ENCODE peak calls at places on chromosomes 7 and 10, in six cellular contexts. I is Calu3, Z is HepG2, Q is A549, K is ovary, M is adrenal gland. T is an unnamed sample.

GRCh38 chr7:55247466-55247865 is 117.7 kb upstream of the LANCL2 start:
- DNase-seq in I (no peak), Z (no peak), Q (no peak), K (no peak), M (no peak), T (no peak)

GRCh38 chr7:28700790-28701203 is 257.3 kb downstream of the TRIL start:
- DNase-seq in I (no peak), Z (no peak), Q (no peak), K (no peak), M (no peak), T (no peak)

GRCh38 chr7:51292596-51292995 is 24.0 kb downstream of the COBL start:
- DNase-seq in I (no peak), Z (no peak), Q (no peak), K (no peak), M (no peak), T (no peak)

GRCh38 chr10:97042716-97043562 is 142.8 kb downstream of the SLIT1 start:
- DNase-seq in I (no peak), Z (no peak), Q (no peak), K (no peak), M (no peak), T (no peak)

GRCh38 chr10:120828940-120829339 is 22.2 kb upstream of the WDR11 start:
- DNase-seq in I (no peak), Z (no peak), Q (no peak), K (no peak), M (no peak), T (no peak)

GRCh38 chr7:90595341-90595800 is 750 bp upstream of the CDK14 start:
- DNase-seq in I (no peak), Z (no peak), Q (no peak), K (no peak), M (no peak), T (no peak)

GRCh38 chr10:14032406-14032998 is 298.2 kb downstream of the FRMD4A start:
- DNase-seq in I (peak), Z (no peak), Q (no peak), K (no peak), M (no peak), T (no peak)

GRCh38 chr7:14424675-14425074 is 435.2 kb upstream of the ETV1 start:
- DNase-seq in I (peak), Z (no peak), Q (no peak), K (no peak), M (no peak), T (no peak)

GRCh38 chr7:139775829-139776266 is 1.9 kb downstream of the HIPK2 start:
- DNase-seq in I (peak), Z (peak), Q (peak), K (peak), M (peak), T (peak)

GRCh38 chr10:10126231-10126630 is 891.4 kb upstream of the CELF2 start:
- DNase-seq in I (no peak), Z (no peak), Q (no peak), K (no peak), M (no peak), T (no peak)

DNA sequence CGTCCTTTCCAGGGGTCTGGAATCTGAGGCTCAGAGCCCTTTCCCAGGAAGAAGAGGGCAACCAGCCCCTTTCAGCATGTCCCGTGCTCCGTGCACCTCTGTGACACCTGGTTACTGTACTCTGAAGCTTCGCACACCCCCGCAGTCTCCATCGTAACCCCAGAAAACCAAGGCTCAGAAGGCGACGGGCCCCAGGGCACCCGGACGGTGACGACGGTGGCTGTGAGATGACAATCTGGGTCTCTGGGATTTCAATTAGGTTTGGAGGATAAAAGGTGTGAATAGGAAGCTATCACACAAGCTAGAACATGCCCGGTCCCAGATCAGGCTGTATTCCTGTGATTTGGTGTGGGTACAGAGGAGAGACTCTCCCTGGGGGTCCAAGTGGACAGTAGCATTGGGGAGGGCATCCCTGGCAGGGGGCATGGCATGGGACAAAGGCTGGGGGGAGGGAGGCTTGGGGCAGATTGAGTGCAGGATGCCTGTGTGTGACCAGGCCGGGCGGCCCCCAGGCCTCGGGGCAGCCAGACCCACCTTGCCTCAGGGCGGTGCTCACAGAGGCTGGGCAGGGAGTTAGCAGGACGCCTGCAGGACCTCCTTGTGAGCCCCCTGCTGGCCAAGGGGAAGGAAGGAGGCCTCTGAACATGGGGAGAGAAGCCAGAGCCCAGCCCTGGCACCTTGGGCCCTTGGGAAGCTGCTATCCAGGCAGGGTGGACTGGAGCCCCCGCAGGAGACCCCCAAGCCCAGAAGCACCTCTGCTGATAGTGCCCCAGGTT is 23.4 kb upstream of the PSMG3 start:
- DNase-seq in I (peak), Z (peak), Q (peak), K (no peak), M (no peak), T (no peak)
- TF ChIP-seq CTCF in I (peak), Z (peak), Q (peak), K (no peak), M (no peak), T (peak)

GRCh38 chr10:90286406-90286805 is 571.4 kb downstream of the HTR7 start:
- DNase-seq in I (no peak), Z (no peak), Q (no peak), K (no peak), M (no peak), T (no peak)

GRCh38 chr10:90293629-90294028 is 564.2 kb downstream of the HTR7 start:
- DNase-seq in I (no peak), Z (no peak), Q (no peak), K (no peak), M (no peak), T (no peak)

GRCh38 chr10:90286941-90287340 is 570.9 kb downstream of the HTR7 start:
- DNase-seq in I (no peak), Z (no peak), Q (no peak), K (no peak), M (no peak), T (no peak)

GRCh38 chr10:90289037-90289436 is 568.8 kb downstream of the HTR7 start:
- DNase-seq in I (no peak), Z (no peak), Q (no peak), K (no peak), M (no peak), T (peak)

DNA sequence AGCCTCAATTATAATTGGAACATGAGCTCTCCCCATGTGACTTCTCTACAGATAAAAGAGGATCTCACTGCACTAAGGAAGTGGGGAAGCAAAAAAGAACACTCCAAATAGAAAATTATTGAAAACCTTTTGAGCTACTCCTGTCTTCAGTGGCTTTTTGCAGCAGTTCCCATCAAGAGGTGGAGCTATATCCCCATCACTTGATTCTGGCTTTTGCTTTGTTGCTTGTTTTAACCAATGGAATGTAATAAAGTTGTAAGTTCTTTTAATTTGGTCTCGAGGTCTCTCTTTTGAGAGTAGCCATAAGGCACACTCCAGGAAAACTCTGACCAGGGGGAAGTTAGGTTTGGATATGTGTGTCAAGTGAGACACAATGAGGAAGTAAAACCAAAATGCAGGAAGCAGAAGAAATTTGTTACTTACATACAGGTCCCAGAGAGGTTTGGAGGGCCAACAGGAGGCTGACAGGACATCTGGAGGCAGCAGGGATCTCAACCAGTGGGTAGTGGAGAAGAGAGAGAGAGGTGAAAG is 569.4 kb downstream of the HTR7 start:
- DNase-seq in I (peak), Z (no peak), Q (no peak), K (no peak), M (peak), T (no peak)
- TF ChIP-seq CTCF in I (no peak), Z (no peak), Q (no peak), K (no peak), M (no peak), T (no peak)

DNA sequence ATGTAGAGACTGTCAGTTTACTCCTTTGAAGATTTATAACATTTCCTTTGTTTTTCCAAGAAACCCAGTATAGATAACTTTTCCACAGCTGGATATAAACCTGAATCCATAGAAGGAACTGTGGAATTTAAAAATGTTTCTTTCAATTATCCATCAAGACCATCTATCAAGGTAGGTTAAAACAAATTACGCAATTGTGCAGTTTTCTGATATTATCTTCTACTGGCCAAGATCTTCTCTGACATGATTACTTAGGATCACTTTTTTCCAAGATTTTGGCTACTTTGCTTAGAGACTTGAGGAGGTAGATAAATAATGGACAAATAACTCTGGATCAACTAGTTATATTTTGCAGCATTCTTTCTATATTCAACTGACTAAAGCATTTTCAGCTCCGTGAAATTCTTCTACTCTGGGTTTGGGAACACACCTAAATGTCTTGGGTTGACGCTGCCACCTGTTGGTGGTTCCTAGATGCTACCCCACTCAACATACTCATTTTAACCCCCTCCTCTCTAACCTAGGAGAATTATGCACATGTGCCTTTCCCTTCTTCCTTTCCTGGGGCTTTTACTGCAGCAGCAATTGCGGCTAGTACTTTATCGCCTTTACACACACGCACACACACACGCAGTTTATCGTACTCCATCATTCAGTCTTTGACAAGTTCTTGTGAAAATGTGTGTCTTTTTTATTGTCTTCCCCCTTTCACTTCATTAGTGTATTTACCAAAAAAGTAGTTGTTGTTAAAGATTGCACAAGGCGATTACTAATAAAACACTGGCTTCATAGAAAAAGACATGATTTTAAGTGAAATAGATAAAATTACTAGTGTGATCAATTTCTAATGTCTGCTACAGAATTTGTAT is 32.7 kb downstream of the ABCB5 start:
- DNase-seq in I (peak), Z (peak), Q (peak), K (no peak), M (no peak), T (no peak)
- TF ChIP-seq CTCF in I (peak), Z (peak), Q (peak), K (no peak), M (no peak), T (peak)

GRCh38 chr10:91163709-91164474 is 56.6 kb upstream of the PCGF5 start:
- DNase-seq in I (peak), Z (peak), Q (peak), K (peak), M (peak), T (peak)
- TF ChIP-seq CTCF in I (no peak), Z (no peak), Q (no peak), K (no peak), M (no peak), T (no peak)

GRCh38 chr7:77469927-77470326 is 53.8 kb upstream of the GSAP start:
- DNase-seq in I (no peak), Z (no peak), Q (no peak), K (no peak), M (no peak), T (no peak)
- TF ChIP-seq CTCF in I (no peak), Z (no peak), Q (no peak), K (no peak), M (no peak), T (no peak)

GRCh38 chr7:129952164-129952652 is 552 bp downstream of the UBE2H start:
- DNase-seq in I (peak), Z (no peak), Q (no peak), K (peak), M (peak), T (peak)
- TF ChIP-seq CTCF in I (no peak), Z (peak), Q (no peak), K (no peak), M (no peak), T (no peak)

DNA sequence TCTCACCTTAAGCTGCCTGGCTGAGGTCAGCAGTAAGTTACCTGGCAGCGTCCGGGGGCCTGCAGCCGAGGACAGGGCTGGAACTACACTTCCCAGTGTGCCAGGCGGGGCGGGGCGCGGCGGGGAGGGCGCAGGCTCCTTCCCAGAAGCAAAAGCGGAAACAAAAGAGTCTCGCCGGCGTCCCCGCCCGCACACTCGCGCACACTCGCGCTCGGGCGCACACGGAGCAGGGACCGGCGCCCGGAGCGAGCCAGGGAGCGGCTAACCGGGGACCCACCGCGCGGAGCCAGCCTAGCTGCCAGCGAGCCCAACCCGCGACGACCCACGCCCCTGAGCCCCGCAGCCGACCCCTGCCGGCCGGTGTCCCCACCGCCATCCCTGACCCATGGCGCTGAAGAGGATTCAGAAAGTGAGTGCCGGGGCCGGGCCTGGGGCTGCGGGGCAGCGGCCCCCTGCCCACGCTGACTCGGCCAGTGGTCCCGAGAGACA is at the start of gene UBE2D1:
- DNase-seq in I (peak), Z (peak), Q (peak), K (peak), M (peak), T (peak)
- TF ChIP-seq CTCF in I (peak), Z (peak), Q (no peak), K (no peak), M (no peak), T (no peak)

GRCh38 chr7:38330048-38330447 is 56.6 kb upstream of the TARP start:
- DNase-seq in I (no peak), Z (no peak), Q (no peak), K (no peak), M (no peak), T (no peak)

GRCh38 chr7:38334163-38334562 is 60.7 kb upstream of the TARP start:
- DNase-seq in I (no peak), Z (no peak), Q (no peak), K (no peak), M (no peak), T (no peak)

GRCh38 chr7:38328814-38329213 is 55.4 kb upstream of the TARP start:
- DNase-seq in I (no peak), Z (no peak), Q (no peak), K (no peak), M (no peak), T (no peak)

GRCh38 chr7:38329340-38329739 is 55.9 kb upstream of the TARP start:
- DNase-seq in I (no peak), Z (no peak), Q (no peak), K (no peak), M (no peak), T (no peak)

DNA sequence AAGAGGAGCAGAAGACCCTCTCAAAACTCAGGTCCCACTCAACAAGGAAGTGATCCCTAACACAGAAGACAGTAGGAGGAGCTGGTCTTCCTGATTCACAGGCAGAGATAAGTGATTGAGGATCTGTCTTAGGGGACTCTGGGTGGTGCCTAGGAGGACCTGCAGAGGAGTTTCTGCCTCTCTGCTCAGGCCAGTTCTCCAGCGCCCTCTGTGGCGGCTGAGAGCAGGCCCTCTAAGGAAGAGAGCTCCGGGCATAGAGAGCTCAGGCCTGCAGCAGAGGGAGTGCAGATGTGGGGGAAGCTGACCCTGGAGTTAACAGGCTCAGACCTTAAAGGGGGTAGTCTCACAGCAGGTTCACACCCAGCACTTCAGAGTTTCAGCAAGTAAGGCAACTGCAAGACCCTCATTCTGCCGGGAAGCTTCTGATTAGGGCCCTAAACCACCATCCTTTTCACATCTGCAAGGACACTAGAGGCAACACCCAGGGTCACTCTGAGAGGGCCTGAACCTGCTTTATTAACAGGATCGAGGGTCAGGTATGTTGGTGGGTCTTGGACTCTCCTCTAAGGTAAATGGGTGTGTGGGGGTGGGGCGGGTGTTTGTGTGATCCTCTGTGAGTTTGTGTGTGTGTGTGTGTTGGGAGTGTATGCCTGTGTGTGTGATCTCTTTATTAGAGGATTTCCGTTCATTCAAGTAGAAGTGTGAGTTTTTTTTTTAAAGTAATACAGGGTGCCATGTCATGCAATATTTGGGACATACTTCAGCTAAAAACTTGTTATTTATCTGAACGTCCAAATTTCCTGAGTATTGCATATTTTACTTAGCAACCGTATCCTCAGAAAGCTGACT is 57.6 kb upstream of the TARP start:
- DNase-seq in I (no peak), Z (no peak), Q (no peak), K (no peak), M (no peak), T (no peak)
- TF ChIP-seq CTCF in I (no peak), Z (no peak), Q (no peak), K (no peak), M (no peak), T (no peak)

GRCh38 chr10:26807532-26807931 is 53.2 kb downstream of the ABI1 start:
- DNase-seq in I (no peak), Z (no peak), Q (no peak), K (no peak), M (no peak), T (no peak)

GRCh38 chr10:26810435-26811026 is 50.2 kb downstream of the ABI1 start:
- DNase-seq in I (no peak), Z (no peak), Q (no peak), K (no peak), M (no peak), T (no peak)

GRCh38 chr10:26805567-26806245 is 55.1 kb downstream of the ABI1 start:
- DNase-seq in I (no peak), Z (no peak), Q (no peak), K (no peak), M (no peak), T (no peak)

GRCh38 chr10:26806557-26806956 is 54.2 kb downstream of the ABI1 start:
- DNase-seq in I (no peak), Z (no peak), Q (no peak), K (no peak), M (no peak), T (no peak)

GRCh38 chr10:26809973-26810372 is 50.8 kb downstream of the ABI1 start:
- DNase-seq in I (no peak), Z (no peak), Q (no peak), K (no peak), M (no peak), T (no peak)
- TF ChIP-seq CTCF in I (no peak), Z (no peak), Q (no peak), K (no peak), M (no peak), T (no peak)

GRCh38 chr10:62851449-62851848 is 35.3 kb upstream of the EGR2 start:
- DNase-seq in I (no peak), Z (no peak), Q (no peak), K (no peak), M (no peak), T (no peak)
- TF ChIP-seq CTCF in I (no peak), Z (peak), Q (peak), K (no peak), M (no peak), T (peak)